ENCODE peak calls at places on chromosomes 3 and 15, in four cellular contexts. Y is erythroblast; J is stimulated activated CD8-positive, alpha-beta memory T cell treated with anti-CD3 and anti-CD28 coated beads, Interleukin-12 subunit alpha, Interleukin-12 subunit beta, amount 100 ng/mL, for 1 hour; O is hippocampal formation. E is an unnamed sample.

GRCh38 chr15:52480990-52481389 is 47.7 kb downstream of the MYO5A start:
- DNase-seq in Y (no peak), J (no peak), O (no peak), E (no peak)

GRCh38 chr3:134652409-134652831 is 1.6 kb upstream of the KY start:
- DNase-seq in Y (no peak), J (no peak), O (no peak), E (no peak)

GRCh38 chr3:123066896-123067688 is at the start of gene PDIA5:
- DNase-seq in Y (peak; percentile 63), J (peak; percentile 34), O (peak; percentile 83), E (peak; percentile 90)

GRCh38 chr3:32837789-32838188 is 20.0 kb downstream of the TRIM71 start:
- DNase-seq in Y (no peak), J (no peak), O (no peak), E (no peak)

GRCh38 chr15:32981536-32981935 is 213.0 kb downstream of the FMN1 start:
- DNase-seq in Y (no peak), J (no peak), O (no peak), E (no peak)

GRCh38 chr15:62337934-62338333 is 172.8 kb upstream of the C2CD4B start:
- DNase-seq in Y (no peak), J (no peak), O (no peak), E (no peak)

GRCh38 chr15:92979011-92979701 is 79.0 kb downstream of the CHD2 start:
- DNase-seq in Y (no peak), J (no peak), O (no peak), E (no peak)

GRCh38 chr3:8443829-8444791 is 57.5 kb upstream of the LMCD1 start:
- DNase-seq in Y (no peak), J (no peak), O (no peak), E (no peak)

GRCh38 chr3:105823149-105823866 is 45.5 kb downstream of the CBLB start:
- DNase-seq in Y (peak; percentile 58), J (no peak), O (no peak), E (no peak)

GRCh38 chr15:37793851-37794250 is 140.6 kb upstream of the TMCO5A start:
- DNase-seq in Y (no peak), J (no peak), O (no peak), E (no peak)

GRCh38 chr3:191774485-191774884 is 313.5 kb downstream of the PYDC2 start:
- DNase-seq in Y (no peak), J (no peak), O (no peak), E (no peak)

GRCh38 chr3:70856414-70857162 is 544.1 kb upstream of the MDFIC2 start:
- DNase-seq in Y (no peak), J (no peak), O (no peak), E (peak; percentile 14)

GRCh38 chr15:57667171-57667924 is 39.2 kb upstream of the POLR2M start:
- DNase-seq in Y (no peak), J (no peak), O (peak; percentile 41), E (peak; percentile 56)

GRCh38 chr3:106428565-106428994 is 559.8 kb upstream of the CBLB start:
- DNase-seq in Y (no peak), J (no peak), O (no peak), E (peak; percentile 6)

E was measured in OCI-M1.